ENCODE peak calls at places on chromosomes 13 and 19, in five cellular contexts. One of them, this sample, is unnamed.
A peak's percentile ranks its signal among the peaks of the same experiment; 100 is the strongest.

GRCh38 chr19:37361994-37362393 is 8.9 kb upstream of the ZNF527 start:
- DNase-seq in IMR-90: peak; percentile 67
- DNase-seq in lower leg skin: no peak
- DNase-seq in breast epithelium: no peak
- DNase-seq in ovary: no peak
- DNase-seq in this sample: no peak

GRCh38 chr13:21625366-21625765 is 21.4 kb upstream of the MICU2 start:
- DNase-seq in IMR-90: peak; percentile 52
- DNase-seq in lower leg skin: no peak
- DNase-seq in breast epithelium: no peak
- DNase-seq in ovary: no peak
- DNase-seq in this sample: no peak

GRCh38 chr19:12703056-12703455 is 6.6 kb upstream of the FBXW9 start:
- DNase-seq in IMR-90: peak; percentile 43
- DNase-seq in lower leg skin: no peak
- DNase-seq in breast epithelium: no peak
- DNase-seq in ovary: no peak
- DNase-seq in this sample: no peak

GRCh38 chr19:48551437-48552302 is at the start of gene SULT2B1:
- DNase-seq in IMR-90: no peak
- DNase-seq in lower leg skin: no peak
- DNase-seq in breast epithelium: peak; percentile 71
- DNase-seq in ovary: no peak
- DNase-seq in this sample: no peak

GRCh38 chr13:36639610-36640009 is 34.2 kb upstream of the SERTM1 start:
- DNase-seq in IMR-90: no peak
- DNase-seq in lower leg skin: no peak
- DNase-seq in breast epithelium: no peak
- DNase-seq in ovary: no peak
- DNase-seq in this sample: no peak

GRCh38 chr19:11735375-11735774 is 3.4 kb downstream of the ZNF823 start:
- DNase-seq in IMR-90: no peak
- DNase-seq in lower leg skin: no peak
- DNase-seq in breast epithelium: no peak
- DNase-seq in ovary: no peak
- DNase-seq in this sample: no peak

GRCh38 chr13:65166675-65167074 is 2063.5 kb downstream of the PCDH9 start:
- DNase-seq in IMR-90: no peak
- DNase-seq in lower leg skin: no peak
- DNase-seq in breast epithelium: no peak
- DNase-seq in ovary: no peak
- DNase-seq in this sample: no peak

GRCh38 chr13:51291341-51291740 is 48.1 kb upstream of the SERPINE3 start:
- DNase-seq in IMR-90: peak; percentile 30
- DNase-seq in lower leg skin: no peak
- DNase-seq in breast epithelium: no peak
- DNase-seq in ovary: no peak
- DNase-seq in this sample: no peak

GRCh38 chr13:77980592-77980991 is 62.0 kb upstream of the EDNRB start:
- DNase-seq in IMR-90: peak; percentile 81
- DNase-seq in lower leg skin: no peak
- DNase-seq in breast epithelium: no peak
- DNase-seq in ovary: no peak
- DNase-seq in this sample: no peak

GRCh38 chr13:23348270-23349126 is 85.0 kb downstream of the SACS start:
- DNase-seq in IMR-90: no peak
- DNase-seq in lower leg skin: no peak
- DNase-seq in breast epithelium: no peak
- DNase-seq in ovary: no peak
- DNase-seq in this sample: no peak

GRCh38 chr13:102132896-102133295 is 269.0 kb downstream of the FGF14 start:
- DNase-seq in IMR-90: no peak
- DNase-seq in lower leg skin: no peak
- DNase-seq in breast epithelium: no peak
- DNase-seq in ovary: no peak
- DNase-seq in this sample: no peak

GRCh38 chr13:40060318-40061007 is 405.0 kb downstream of the COG6 start:
- DNase-seq in IMR-90: no peak
- DNase-seq in lower leg skin: peak; percentile 94
- DNase-seq in breast epithelium: peak; percentile 89
- DNase-seq in ovary: peak; percentile 80
- DNase-seq in this sample: no peak

GRCh38 chr13:41512441-41512840 is 55.1 kb downstream of the RGCC start:
- DNase-seq in IMR-90: no peak
- DNase-seq in lower leg skin: peak; percentile 29
- DNase-seq in breast epithelium: no peak
- DNase-seq in ovary: no peak
- DNase-seq in this sample: no peak

GRCh38 chr13:43905435-43906031 is 25.8 kb downstream of the LACC1 start:
- DNase-seq in IMR-90: peak; percentile 77
- DNase-seq in lower leg skin: no peak
- DNase-seq in breast epithelium: no peak
- DNase-seq in ovary: peak; percentile 44
- DNase-seq in this sample: no peak

GRCh38 chr13:79387853-79388252 is 18.2 kb downstream of the RBM26 start:
- DNase-seq in IMR-90: no peak
- DNase-seq in lower leg skin: no peak
- DNase-seq in breast epithelium: no peak
- DNase-seq in ovary: no peak
- DNase-seq in this sample: no peak

GRCh38 chr19:6480843-6481415 is 658 bp downstream of the DENND1C start:
- DNase-seq in IMR-90: no peak
- DNase-seq in lower leg skin: no peak
- DNase-seq in breast epithelium: no peak
- DNase-seq in ovary: no peak
- DNase-seq in this sample: no peak

GRCh38 chr19:29845576-29846176 is 33.9 kb downstream of the CCNE1 start:
- DNase-seq in IMR-90: peak; percentile 18
- DNase-seq in lower leg skin: peak; percentile 88
- DNase-seq in breast epithelium: no peak
- DNase-seq in ovary: peak; percentile 32
- DNase-seq in this sample: peak; percentile 82

GRCh38 chr13:21009036-21009435 is 52.4 kb downstream of the LATS2 start:
- DNase-seq in IMR-90: no peak
- DNase-seq in lower leg skin: peak; percentile 34
- DNase-seq in breast epithelium: no peak
- DNase-seq in ovary: no peak
- DNase-seq in this sample: no peak

GRCh38 chr19:11538232-11539036 is at the start of gene CNN1:
- DNase-seq in IMR-90: peak; percentile 90
- DNase-seq in lower leg skin: no peak
- DNase-seq in breast epithelium: peak; percentile 93
- DNase-seq in ovary: peak; percentile 93
- DNase-seq in this sample: no peak

GRCh38 chr13:23579886-23580706 is 9.9 kb downstream of the TNFRSF19 start:
- DNase-seq in IMR-90: peak; percentile 40
- DNase-seq in lower leg skin: no peak
- DNase-seq in breast epithelium: no peak
- DNase-seq in ovary: no peak
- DNase-seq in this sample: no peak

GRCh38 chr19:44644391-44645016 is 794 bp downstream of the PVR start:
- DNase-seq in IMR-90: peak; percentile 49
- DNase-seq in lower leg skin: no peak
- DNase-seq in breast epithelium: peak; percentile 21
- DNase-seq in ovary: no peak
- DNase-seq in this sample: peak; percentile 60

GRCh38 chr19:8208710-8209110 is 460 bp upstream of the CERS4 start:
- DNase-seq in IMR-90: no peak
- DNase-seq in lower leg skin: peak; percentile 93
- DNase-seq in breast epithelium: no peak
- DNase-seq in ovary: peak; percentile 71
- DNase-seq in this sample: peak; percentile 60

GRCh38 chr13:111451402-111451801 is 131.0 kb downstream of the TEX29 start:
- DNase-seq in IMR-90: no peak
- DNase-seq in lower leg skin: peak; percentile 79
- DNase-seq in breast epithelium: no peak
- DNase-seq in ovary: no peak
- DNase-seq in this sample: no peak

GRCh38 chr13:73657821-73658540 is 476.2 kb downstream of the KLF12 start:
- DNase-seq in IMR-90: no peak
- DNase-seq in lower leg skin: no peak
- DNase-seq in breast epithelium: peak; percentile 56
- DNase-seq in ovary: no peak
- DNase-seq in this sample: no peak

GRCh38 chr13:106186366-106187030 is 349.0 kb downstream of the EFNB2 start:
- DNase-seq in IMR-90: peak; percentile 9
- DNase-seq in lower leg skin: no peak
- DNase-seq in breast epithelium: no peak
- DNase-seq in ovary: no peak
- DNase-seq in this sample: no peak

GRCh38 chr19:41871573-41872383 is 5.3 kb upstream of the CD79A start:
- DNase-seq in IMR-90: no peak
- DNase-seq in lower leg skin: no peak
- DNase-seq in breast epithelium: no peak
- DNase-seq in ovary: no peak
- DNase-seq in this sample: no peak

GRCh38 chr13:45086484-45086883 is 33.8 kb upstream of the GTF2F2 start:
- DNase-seq in IMR-90: peak; percentile 55
- DNase-seq in lower leg skin: no peak
- DNase-seq in breast epithelium: no peak
- DNase-seq in ovary: no peak
- DNase-seq in this sample: no peak

GRCh38 chr19:46471116-46471733 is at the start of gene PNMA8A:
- DNase-seq in IMR-90: peak; percentile 57
- DNase-seq in lower leg skin: no peak
- DNase-seq in breast epithelium: peak; percentile 52
- DNase-seq in ovary: peak; percentile 78
- DNase-seq in this sample: no peak

GRCh38 chr13:88257706-88258105 is 586.5 kb downstream of the SLITRK5 start:
- DNase-seq in IMR-90: no peak
- DNase-seq in lower leg skin: no peak
- DNase-seq in breast epithelium: no peak
- DNase-seq in ovary: no peak
- DNase-seq in this sample: no peak

GRCh38 chr19:10565028-10565566 is 713 bp downstream of the KRI1 start:
- DNase-seq in IMR-90: peak; percentile 21
- DNase-seq in lower leg skin: no peak
- DNase-seq in breast epithelium: peak; percentile 32
- DNase-seq in ovary: peak; percentile 68
- DNase-seq in this sample: no peak

GRCh38 chr19:29367701-29368306 is 154.9 kb upstream of the UQCRFS1 start:
- DNase-seq in IMR-90: no peak
- DNase-seq in lower leg skin: no peak
- DNase-seq in breast epithelium: no peak
- DNase-seq in ovary: no peak
- DNase-seq in this sample: no peak

GRCh38 chr19:3378352-3379146 is 12.2 kb downstream of the NFIC start:
- DNase-seq in IMR-90: no peak
- DNase-seq in lower leg skin: no peak
- DNase-seq in breast epithelium: no peak
- DNase-seq in ovary: no peak
- DNase-seq in this sample: no peak

GRCh38 chr19:3374369-3375112 is 8.2 kb downstream of the NFIC start:
- DNase-seq in IMR-90: no peak
- DNase-seq in lower leg skin: peak; percentile 90
- DNase-seq in breast epithelium: peak; percentile 67
- DNase-seq in ovary: peak; percentile 71
- DNase-seq in this sample: no peak

GRCh38 chr19:3372413-3372812 is 6.0 kb downstream of the NFIC start:
- DNase-seq in IMR-90: no peak
- DNase-seq in lower leg skin: peak; percentile 87
- DNase-seq in breast epithelium: no peak
- DNase-seq in ovary: no peak
- DNase-seq in this sample: no peak

GRCh38 chr19:3373971-3374368 is 7.6 kb downstream of the NFIC start:
- DNase-seq in IMR-90: no peak
- DNase-seq in lower leg skin: no peak
- DNase-seq in breast epithelium: no peak
- DNase-seq in ovary: no peak
- DNase-seq in this sample: no peak

GRCh38 chr19:3375221-3376088 is 9.1 kb downstream of the NFIC start:
- DNase-seq in IMR-90: peak; percentile 70
- DNase-seq in lower leg skin: peak; percentile 95
- DNase-seq in breast epithelium: peak; percentile 69
- DNase-seq in ovary: peak; percentile 94
- DNase-seq in this sample: peak; percentile 59
- TF ChIP-seq POLR2A in IMR-90: no peak
- TF ChIP-seq POLR2A in lower leg skin: no peak
- TF ChIP-seq POLR2A in breast epithelium: no peak
- TF ChIP-seq POLR2A in ovary: no peak
- TF ChIP-seq POLR2A in this sample: no peak

GRCh38 chr19:18282021-18282787 is 782 bp upstream of the JUND start:
- DNase-seq in IMR-90: no peak
- DNase-seq in lower leg skin: peak; percentile 94
- DNase-seq in breast epithelium: peak; percentile 72
- DNase-seq in ovary: no peak
- DNase-seq in this sample: peak; percentile 55
- TF ChIP-seq POLR2A in IMR-90: peak; percentile 80
- TF ChIP-seq POLR2A in lower leg skin: peak; percentile 71
- TF ChIP-seq POLR2A in breast epithelium: peak; percentile 87
- TF ChIP-seq POLR2A in ovary: peak; percentile 70
- TF ChIP-seq POLR2A in this sample: peak; percentile 74

GRCh38 chr19:55322495-55322894 is 2.6 kb downstream of the TMEM150B start:
- DNase-seq in IMR-90: no peak
- DNase-seq in lower leg skin: no peak
- DNase-seq in breast epithelium: no peak
- DNase-seq in ovary: no peak
- DNase-seq in this sample: no peak
- TF ChIP-seq POLR2A in IMR-90: no peak
- TF ChIP-seq POLR2A in lower leg skin: no peak
- TF ChIP-seq POLR2A in breast epithelium: no peak
- TF ChIP-seq POLR2A in ovary: no peak
- TF ChIP-seq POLR2A in this sample: no peak

GRCh38 chr19:34306213-34306661 is 51.9 kb downstream of the GARRE1 start:
- DNase-seq in IMR-90: no peak
- DNase-seq in lower leg skin: no peak
- DNase-seq in breast epithelium: no peak
- DNase-seq in ovary: no peak
- DNase-seq in this sample: no peak
- TF ChIP-seq POLR2A in IMR-90: no peak
- TF ChIP-seq POLR2A in lower leg skin: no peak
- TF ChIP-seq POLR2A in breast epithelium: no peak
- TF ChIP-seq POLR2A in ovary: no peak
- TF ChIP-seq POLR2A in this sample: no peak

This sample was measured in H54.